ENCODE peak calls at places on chromosome 15, in seven cellular contexts. N, D, B, T, O, R and C are unnamed samples. For H3K79me1, the result is how much of the 10 kb centered on the place peaks cover.

GRCh38 chr15:62975515-62975914 is 67.0 kb upstream of the TPM1 start:
- DNase-seq in N (peak), D (no peak), B (no peak), T (no peak), O (peak), R (no peak), C (no peak)

GRCh38 chr15:40847225-40847961 is 3.5 kb downstream of the SPINT1 start:
- DNase-seq in N (peak), D (peak), B (no peak), T (peak), O (no peak), R (no peak), C (peak)

GRCh38 chr15:64635486-64635815 is 139.9 kb downstream of the RBPMS2 start:
- DNase-seq in N (no peak), D (peak), B (no peak), T (peak), O (no peak), R (peak), C (peak)

GRCh38 chr15:58463815-58464697 is 32.3 kb downstream of the LIPC start:
- DNase-seq in N (no peak), D (peak), B (no peak), T (no peak), O (no peak), R (no peak), C (no peak)

GRCh38 chr15:95615436-95615835 is 715.1 kb upstream of the NR2F2 start:
- DNase-seq in N (no peak), D (peak), B (no peak), T (no peak), O (no peak), R (no peak), C (no peak)

GRCh38 chr15:94080416-94080815 is 150.9 kb upstream of the MCTP2 start:
- DNase-seq in N (peak), D (no peak), B (no peak), T (peak), O (no peak), R (no peak), C (no peak)

GRCh38 chr15:62758126-62758951 is 284.2 kb upstream of the TPM1 start:
- DNase-seq in N (no peak), D (peak), B (no peak), T (no peak), O (no peak), R (peak), C (peak)

GRCh38 chr15:39869858-39870515 is 50.1 kb downstream of the GPR176 start:
- DNase-seq in N (no peak), D (no peak), B (no peak), T (peak), O (no peak), R (no peak), C (no peak)

GRCh38 chr15:91100561-91101355 is 701 bp downstream of the SV2B start:
- DNase-seq in N (no peak), D (peak), B (no peak), T (peak), O (no peak), R (no peak), C (peak)

GRCh38 chr15:85354432-85354831 is 26.0 kb upstream of the AKAP13 start:
- DNase-seq in N (no peak), D (peak), B (no peak), T (peak), O (peak), R (no peak), C (peak)

GRCh38 chr15:89958107-89958805 is 42.9 kb upstream of the ZNF710 start:
- DNase-seq in N (no peak), D (no peak), B (no peak), T (no peak), O (peak), R (no peak), C (no peak)

GRCh38 chr15:62407962-62408361 is 242.9 kb upstream of the C2CD4B start:
- DNase-seq in N (no peak), D (no peak), B (no peak), T (no peak), O (no peak), R (no peak), C (no peak)

GRCh38 chr15:32872606-32873291 is 154.9 kb downstream of the GREM1 start:
- DNase-seq in N (no peak), D (peak), B (no peak), T (no peak), O (no peak), R (no peak), C (peak)

GRCh38 chr15:52783929-52784798 is 6.0 kb downstream of the ONECUT1 start:
- DNase-seq in N (peak), D (no peak), B (no peak), T (peak), O (no peak), R (peak), C (no peak)

GRCh38 chr15:74835312-74835823 is 7.6 kb downstream of the ULK3 start:
- DNase-seq in N (peak), D (peak), B (peak), T (peak), O (peak), R (no peak), C (peak)

GRCh38 chr15:93331545-93332117 is 242.6 kb upstream of the RGMA start:
- DNase-seq in N (peak), D (no peak), B (peak), T (peak), O (no peak), R (no peak), C (no peak)

GRCh38 chr15:95295311-95295710 is 1035.2 kb upstream of the NR2F2 start:
- DNase-seq in N (no peak), D (no peak), B (no peak), T (no peak), O (peak), R (no peak), C (no peak)

GRCh38 chr15:52163321-52164190 is 27.6 kb downstream of the GNB5 start:
- DNase-seq in N (peak), D (no peak), B (no peak), T (peak), O (no peak), R (no peak), C (no peak)

GRCh38 chr15:24878153-24878552 is 76.6 kb upstream of the SNRPN start:
- DNase-seq in N (no peak), D (peak), B (no peak), T (no peak), O (no peak), R (no peak), C (no peak)

GRCh38 chr15:34107315-34107714 is 5.4 kb downstream of the PGBD4 start:
- DNase-seq in N (no peak), D (no peak), B (no peak), T (no peak), O (no peak), R (no peak), C (no peak)

GRCh38 chr15:44565387-44566169 is 28.6 kb downstream of the EIF3J start:
- DNase-seq in N (no peak), D (no peak), B (no peak), T (no peak), O (no peak), R (no peak), C (no peak)

GRCh38 chr15:81941479-81941878 is 104.3 kb downstream of the MEX3B start:
- DNase-seq in N (no peak), D (no peak), B (no peak), T (no peak), O (no peak), R (no peak), C (peak)
- H3K79me1 ChIP-seq in N (under half), D (under half), B (under half), T (under half), O (under half), R (under half), C (under half)

DNA sequence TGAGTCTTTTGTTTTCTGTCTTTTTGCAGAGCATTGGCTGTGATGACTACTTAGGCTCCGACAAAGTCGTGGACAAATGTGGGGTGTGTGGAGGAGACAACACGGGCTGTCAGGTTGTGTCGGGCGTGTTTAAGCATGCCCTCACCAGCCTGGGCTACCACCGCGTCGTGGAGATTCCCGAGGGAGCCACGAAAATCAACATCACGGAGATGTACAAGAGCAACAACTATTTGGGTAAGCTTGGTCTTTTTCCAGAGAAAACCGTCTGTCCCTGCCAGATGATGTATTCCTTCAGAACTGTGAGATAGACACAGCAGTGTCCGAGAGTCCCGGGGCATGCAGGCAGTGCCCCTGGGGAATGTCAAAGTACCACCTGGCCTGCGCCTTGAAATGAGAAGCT is 149.9 kb upstream of the NR2E3 start:
- DNase-seq in N (no peak), D (no peak), B (no peak), T (no peak), O (no peak), R (no peak), C (no peak)
- H3K79me1 ChIP-seq in N (under half), D (under half), B (under half), T (under half), O (under half), R (under half), C (under half)

GRCh38 chr15:66461917-66462316 is 35.6 kb downstream of the SNAPC5 start:
- DNase-seq in N (no peak), D (peak), B (no peak), T (no peak), O (no peak), R (no peak), C (peak)
- H3K79me1 ChIP-seq in N (under half), D (under half), B (under half), T (under half), O (under half), R (under half), C (under half)

GRCh38 chr15:66430627-66431026 is 43.9 kb downstream of the MAP2K1 start:
- DNase-seq in N (no peak), D (no peak), B (no peak), T (no peak), O (no peak), R (no peak), C (no peak)

GRCh38 chr15:66424963-66425612 is 38.4 kb downstream of the MAP2K1 start:
- DNase-seq in N (no peak), D (no peak), B (no peak), T (no peak), O (no peak), R (no peak), C (no peak)

GRCh38 chr15:66425837-66426236 is 39.1 kb downstream of the MAP2K1 start:
- DNase-seq in N (no peak), D (no peak), B (no peak), T (no peak), O (no peak), R (no peak), C (no peak)

GRCh38 chr15:66433726-66434125 is 47.0 kb downstream of the MAP2K1 start:
- DNase-seq in N (no peak), D (peak), B (no peak), T (no peak), O (no peak), R (no peak), C (no peak)

GRCh38 chr15:66429117-66429516 is 42.4 kb downstream of the MAP2K1 start:
- DNase-seq in N (no peak), D (no peak), B (no peak), T (no peak), O (no peak), R (no peak), C (no peak)
- H3K79me1 ChIP-seq in N (under half), D (half or more), B (under half), T (under half), O (under half), R (under half), C (under half)

DNA sequence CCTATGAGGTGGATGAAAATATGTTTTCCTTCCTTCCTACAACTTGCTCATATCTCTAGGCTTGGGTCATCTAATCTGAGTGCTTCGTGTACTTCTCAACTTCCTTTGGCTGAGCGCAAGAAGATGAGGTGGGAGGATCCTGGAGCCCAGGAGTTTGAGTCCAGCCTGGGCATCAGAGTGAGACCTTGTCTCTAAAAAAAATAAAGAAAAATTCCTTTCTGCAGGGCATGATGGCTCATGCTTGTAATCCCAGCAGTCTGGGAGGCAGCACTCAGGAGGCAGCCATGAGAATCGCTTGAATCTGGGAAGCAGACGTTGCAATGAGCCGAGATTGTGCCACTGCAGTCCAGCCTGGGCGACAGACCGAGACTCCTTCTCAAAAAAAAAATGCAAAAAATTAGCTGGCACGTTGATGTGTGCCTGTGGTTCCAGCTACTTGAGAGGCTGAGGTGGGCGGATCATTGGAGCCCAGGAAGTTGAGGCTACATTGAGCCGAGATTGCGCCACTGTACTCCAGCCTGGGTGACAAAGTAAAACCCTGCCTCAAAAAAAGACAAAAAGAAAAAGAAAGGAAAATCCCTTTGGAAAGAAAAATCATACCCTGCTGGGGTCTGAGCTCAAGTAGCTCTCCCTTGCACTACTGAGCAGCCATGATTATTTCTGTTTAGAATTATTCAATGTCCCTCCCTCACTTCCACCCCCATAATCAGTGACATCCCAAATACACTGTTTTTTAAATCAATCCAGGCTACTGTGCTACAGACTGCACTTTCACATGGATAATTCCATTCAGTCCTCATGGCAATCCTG is 28.0 kb upstream of the RAB11A start:
- DNase-seq in N (no peak), D (peak), B (no peak), T (no peak), O (no peak), R (no peak), C (no peak)
- H3K79me1 ChIP-seq in N (under half), D (under half), B (under half), T (under half), O (under half), R (under half), C (under half)